ENCODE peak calls at places on chromosomes 2 and 18, in five cellular contexts. R is tibial artery; E is activated CD8-positive, alpha-beta memory T cell treated with anti-CD3 and anti-CD28 coated beads for 48 hours; P is NCI-H2029; H is endothelial cell. I is an unnamed sample.

GRCh38 chr2:37809525-37809924 is 115.6 kb upstream of the RMDN2 start:
- DNase-seq in H (peak; percentile 25), E (no peak), P (no peak), R (peak; percentile 72), I (no peak)

GRCh38 chr2:173134703-173135102 is 59.1 kb downstream of the MAP3K20 start:
- DNase-seq in R (no peak), P (no peak), E (no peak), H (no peak), I (no peak)

GRCh38 chr2:3377279-3377611 is 373 bp downstream of the EIPR1 start:
- DNase-seq in E (peak; percentile 7), P (no peak), R (no peak), H (no peak), I (no peak)

GRCh38 chr18:41354151-41354550 is 600.9 kb upstream of the PIK3C3 start:
- DNase-seq in R (no peak), E (no peak), H (no peak), P (no peak), I (no peak)

GRCh38 chr2:233414273-233414654 is 60.0 kb downstream of the DGKD start:
- DNase-seq in R (peak; percentile 50), P (no peak), H (no peak), E (no peak), I (no peak)

GRCh38 chr2:42047488-42048317 is at the start of gene PKDCC:
- DNase-seq in P (peak; percentile 5), R (peak; percentile 94), H (peak; percentile 83), E (no peak), I (peak; percentile 26)

GRCh38 chr2:127563458-127564428 is 28.3 kb downstream of the MYO7B start:
- DNase-seq in P (no peak), H (no peak), R (no peak), E (no peak), I (no peak)

GRCh38 chr2:153971914-153972313 is 100.2 kb downstream of the GALNT13 start:
- DNase-seq in R (no peak), E (no peak), H (no peak), P (no peak), I (no peak)

I was measured in T-helper 17 cell.